ENCODE peak calls at places on chromosomes 1 and 21, in nine cellular contexts. N is NCI-H774; R is osteocyte; J is activated CD8-positive, alpha-beta memory T cell treated with anti-CD3 and anti-CD28 coated beads for 1 hour; P is dorsolateral prefrontal cortex; X is GM04504; H is GM19239; W is activated CD4-positive, CD25-positive, alpha-beta regulatory T cell; K is kidney glomerular epithelial cell. E is an unnamed sample.

GRCh38 chr1:178310685-178311105 is 186.1 kb downstream of the CLEC20A start:
- DNase-seq in W (no peak), P (no peak), X (peak), N (peak), R (no peak), K (peak), J (no peak), H (peak), E (no peak)

GRCh38 chr1:204628868-204629267 is 56.7 kb downstream of the LRRN2 start:
- DNase-seq in H (no peak), P (no peak), X (no peak), K (no peak), W (no peak), J (no peak), R (no peak), N (no peak), E (no peak)

GRCh38 chr1:1072849-1073742 is 1.0 kb downstream of the RNF223 start:
- DNase-seq in J (no peak), W (no peak), X (no peak), K (no peak), R (no peak), P (no peak), H (no peak), N (no peak), E (no peak)

GRCh38 chr1:56397811-56398231 is 181.5 kb downstream of the PLPP3 start:
- DNase-seq in J (no peak), W (no peak), H (no peak), P (no peak), N (no peak), X (peak), R (no peak), K (no peak), E (no peak)

GRCh38 chr1:69991644-69992043 is 213.7 kb downstream of the LRRC40 start:
- DNase-seq in K (no peak), X (no peak), N (no peak), P (no peak), W (no peak), R (no peak), J (no peak), H (no peak), E (no peak)

GRCh38 chr1:3759800-3760199 is 7.5 kb downstream of the CCDC27 start:
- DNase-seq in H (no peak), P (no peak), W (no peak), J (no peak), R (no peak), X (no peak), N (no peak), K (no peak), E (no peak)

GRCh38 chr1:8274396-8274795 is 43.5 kb upstream of the SLC45A1 start:
- DNase-seq in P (no peak), R (no peak), X (no peak), J (no peak), H (no peak), K (no peak), W (no peak), N (no peak), E (no peak)

GRCh38 chr1:147273409-147274307 is 31.2 kb downstream of the CHD1L start:
- DNase-seq in K (peak), X (peak), P (peak), W (no peak), R (no peak), N (peak), H (peak), J (peak), E (peak)

GRCh38 chr1:40824591-40825429 is 37.4 kb downstream of the CITED4 start:
- DNase-seq in P (no peak), R (no peak), H (no peak), W (no peak), N (no peak), K (peak), J (no peak), X (no peak), E (no peak)

GRCh38 chr1:57616906-57617305 is 193.0 kb upstream of the DAB1 start:
- DNase-seq in W (no peak), N (no peak), J (no peak), P (no peak), R (no peak), X (no peak), K (no peak), H (no peak), E (no peak)

GRCh38 chr1:4971666-4972065 is 317.3 kb downstream of the AJAP1 start:
- DNase-seq in K (no peak), W (no peak), J (no peak), N (no peak), P (no peak), H (no peak), X (no peak), R (peak), E (no peak)

GRCh38 chr1:25711555-25712298 is 88.3 kb upstream of the SELENON start:
- DNase-seq in P (no peak), R (no peak), K (no peak), W (peak), H (no peak), N (no peak), X (no peak), J (no peak), E (no peak)

GRCh38 chr21:42616366-42617340 is 36.8 kb upstream of the PDE9A start:
- DNase-seq in H (no peak), K (no peak), J (no peak), N (no peak), P (no peak), W (no peak), X (no peak), R (no peak), E (no peak)

GRCh38 chr21:16124397-16125130 is 394.8 kb downstream of the USP25 start:
- DNase-seq in W (no peak), H (no peak), K (peak), P (no peak), X (peak), N (no peak), R (no peak), J (no peak), E (no peak)

GRCh38 chr1:45001011-45001481 is 10.1 kb downstream of the HECTD3 start:
- DNase-seq in K (no peak), W (no peak), P (no peak), H (no peak), X (no peak), R (peak), N (no peak), J (no peak), E (peak)

GRCh38 chr1:52463891-52464290 is 59.5 kb downstream of the PRPF38A start:
- DNase-seq in N (no peak), R (no peak), J (no peak), K (no peak), X (no peak), H (no peak), W (no peak), P (no peak), E (no peak)

GRCh38 chr1:228994691-228995090 is 259.4 kb downstream of the RHOU start:
- DNase-seq in J (no peak), X (no peak), H (no peak), P (no peak), K (no peak), W (no peak), N (no peak), R (no peak), E (no peak)